ENCODE peak calls at places on chromosomes 11 and 22, in five cellular contexts. Q is memory B cell; W is HuH-7; M is activated CD8-positive, alpha-beta T cell treated with anti-CD3 and anti-CD28 coated beads for 36 hours; X is stimulated activated CD8-positive, alpha-beta memory T cell treated with anti-CD3 and anti-CD28 coated beads, Interleukin-4, amount 100 ng/mL, for 48 hours. A is an unnamed sample.

GRCh38 chr11:129278586-129279319 is 86.6 kb upstream of the ARHGAP32 start:
- DNase-seq in Q (no peak), W (no peak), X (peak), M (peak), A (peak)

GRCh38 chr11:3056296-3057068 is 741 bp downstream of the CARS1 start:
- DNase-seq in X (peak), M (peak), Q (no peak), W (no peak), A (peak)

GRCh38 chr11:122287401-122287800 is 171.4 kb upstream of the BLID start:
- DNase-seq in Q (no peak), M (no peak), W (no peak), X (no peak), A (no peak)

GRCh38 chr22:42022162-42022847 is 23.7 kb downstream of the WBP2NL start:
- DNase-seq in W (no peak), Q (no peak), M (no peak), X (no peak), A (peak)

GRCh38 chr22:46071451-46072029 is 78.8 kb upstream of the PPARA start:
- DNase-seq in W (peak), Q (peak), X (peak), M (peak), A (peak)

GRCh38 chr22:37411655-37412054 is 15.6 kb downstream of the ELFN2 start:
- DNase-seq in X (no peak), M (no peak), W (no peak), Q (no peak), A (no peak)

GRCh38 chr11:133895551-133895950 is 50.2 kb upstream of the SPATA19 start:
- DNase-seq in X (no peak), M (no peak), W (no peak), Q (no peak), A (no peak)

GRCh38 chr22:32480238-32480637 is 5.6 kb downstream of the FBXO7 start:
- DNase-seq in M (peak), Q (no peak), W (no peak), X (peak), A (no peak)

GRCh38 chr11:71249301-71249700 is 3.1 kb downstream of the SHANK2 start:
- DNase-seq in X (no peak), W (no peak), Q (no peak), M (no peak), A (no peak)

GRCh38 chr11:132941024-132941646 is 591.2 kb downstream of the OPCML start:
- DNase-seq in M (peak), W (no peak), X (no peak), Q (no peak), A (peak)